ENCODE peak calls at places on chromosome 15, in nine cellular contexts. One of them, this sample, is unnamed.

GRCh38 chr15:34436126-34436955 is 1.3 kb downstream of the GOLGA8A start:
- DNase-seq in lung: no peak
- DNase-seq in endodermal cell: peak
- DNase-seq in ascending aorta: no peak
- DNase-seq in neural progenitor cell: peak
- DNase-seq in transverse colon: no peak
- DNase-seq in tibial nerve: no peak
- DNase-seq in lower lobe of right lung: no peak
- DNase-seq in A549: no peak
- DNase-seq in this sample: no peak

GRCh38 chr15:70154440-70155347 is 57.0 kb upstream of the TLE3 start:
- DNase-seq in lung: no peak
- DNase-seq in endodermal cell: peak
- DNase-seq in ascending aorta: no peak
- DNase-seq in neural progenitor cell: peak
- DNase-seq in transverse colon: no peak
- DNase-seq in tibial nerve: no peak
- DNase-seq in lower lobe of right lung: no peak
- DNase-seq in A549: no peak
- DNase-seq in this sample: peak

GRCh38 chr15:84572231-84572630 is 28.6 kb upstream of the ZSCAN2 start:
- DNase-seq in lung: no peak
- DNase-seq in endodermal cell: no peak
- DNase-seq in ascending aorta: no peak
- DNase-seq in neural progenitor cell: no peak
- DNase-seq in transverse colon: no peak
- DNase-seq in tibial nerve: no peak
- DNase-seq in lower lobe of right lung: no peak
- DNase-seq in A549: no peak
- DNase-seq in this sample: no peak

GRCh38 chr15:89668174-89668573 is 11.0 kb downstream of the PLIN1 start:
- DNase-seq in lung: no peak
- DNase-seq in endodermal cell: no peak
- DNase-seq in ascending aorta: no peak
- DNase-seq in neural progenitor cell: no peak
- DNase-seq in transverse colon: no peak
- DNase-seq in tibial nerve: no peak
- DNase-seq in lower lobe of right lung: no peak
- DNase-seq in A549: no peak
- DNase-seq in this sample: no peak

GRCh38 chr15:47673343-47673761 is 44.0 kb upstream of the SEMA6D start:
- DNase-seq in lung: no peak
- DNase-seq in endodermal cell: peak
- DNase-seq in ascending aorta: no peak
- DNase-seq in neural progenitor cell: no peak
- DNase-seq in transverse colon: no peak
- DNase-seq in tibial nerve: peak
- DNase-seq in lower lobe of right lung: no peak
- DNase-seq in A549: no peak
- DNase-seq in this sample: no peak

GRCh38 chr15:33244471-33244870 is 50.0 kb upstream of the FMN1 start:
- DNase-seq in lung: no peak
- DNase-seq in endodermal cell: no peak
- DNase-seq in ascending aorta: no peak
- DNase-seq in neural progenitor cell: no peak
- DNase-seq in transverse colon: no peak
- DNase-seq in tibial nerve: no peak
- DNase-seq in lower lobe of right lung: no peak
- DNase-seq in A549: no peak
- DNase-seq in this sample: no peak

GRCh38 chr15:98003976-98004375 is 43.5 kb downstream of the ARRDC4 start:
- DNase-seq in lung: no peak
- DNase-seq in endodermal cell: no peak
- DNase-seq in ascending aorta: no peak
- DNase-seq in neural progenitor cell: no peak
- DNase-seq in transverse colon: no peak
- DNase-seq in tibial nerve: no peak
- DNase-seq in lower lobe of right lung: no peak
- DNase-seq in A549: no peak
- DNase-seq in this sample: no peak

GRCh38 chr15:65856821-65857455 is 12.4 kb upstream of the RAB11A start:
- DNase-seq in lung: peak
- DNase-seq in endodermal cell: peak
- DNase-seq in ascending aorta: peak
- DNase-seq in neural progenitor cell: peak
- DNase-seq in transverse colon: peak
- DNase-seq in tibial nerve: peak
- DNase-seq in lower lobe of right lung: peak
- DNase-seq in A549: peak
- DNase-seq in this sample: peak

GRCh38 chr15:25192651-25193050 is 237.9 kb downstream of the SNRPN start:
- DNase-seq in lung: no peak
- DNase-seq in endodermal cell: no peak
- DNase-seq in ascending aorta: no peak
- DNase-seq in neural progenitor cell: no peak
- DNase-seq in transverse colon: no peak
- DNase-seq in tibial nerve: no peak
- DNase-seq in lower lobe of right lung: no peak
- DNase-seq in A549: no peak
- DNase-seq in this sample: no peak

GRCh38 chr15:40933520-40933904 is 4.4 kb downstream of the DLL4 start:
- DNase-seq in lung: no peak
- DNase-seq in endodermal cell: no peak
- DNase-seq in ascending aorta: no peak
- DNase-seq in neural progenitor cell: no peak
- DNase-seq in transverse colon: peak
- DNase-seq in tibial nerve: no peak
- DNase-seq in lower lobe of right lung: no peak
- DNase-seq in A549: no peak
- DNase-seq in this sample: no peak

GRCh38 chr15:40930430-40931299 is 1.5 kb downstream of the DLL4 start:
- DNase-seq in lung: peak
- DNase-seq in endodermal cell: peak
- DNase-seq in ascending aorta: no peak
- DNase-seq in neural progenitor cell: peak
- DNase-seq in transverse colon: peak
- DNase-seq in tibial nerve: no peak
- DNase-seq in lower lobe of right lung: peak
- DNase-seq in A549: no peak
- DNase-seq in this sample: peak

GRCh38 chr15:40931300-40932142 is 2.4 kb downstream of the DLL4 start:
- DNase-seq in lung: no peak
- DNase-seq in endodermal cell: no peak
- DNase-seq in ascending aorta: no peak
- DNase-seq in neural progenitor cell: no peak
- DNase-seq in transverse colon: peak
- DNase-seq in tibial nerve: no peak
- DNase-seq in lower lobe of right lung: no peak
- DNase-seq in A549: no peak
- DNase-seq in this sample: no peak

GRCh38 chr15:40932625-40933519 is 3.7 kb downstream of the DLL4 start:
- DNase-seq in lung: no peak
- DNase-seq in endodermal cell: no peak
- DNase-seq in ascending aorta: no peak
- DNase-seq in neural progenitor cell: no peak
- DNase-seq in transverse colon: peak
- DNase-seq in tibial nerve: no peak
- DNase-seq in lower lobe of right lung: no peak
- DNase-seq in A549: no peak
- DNase-seq in this sample: no peak

GRCh38 chr15:40932146-40932545 is 3.0 kb downstream of the DLL4 start:
- DNase-seq in lung: no peak
- DNase-seq in endodermal cell: no peak
- DNase-seq in ascending aorta: no peak
- DNase-seq in neural progenitor cell: no peak
- DNase-seq in transverse colon: peak
- DNase-seq in tibial nerve: no peak
- DNase-seq in lower lobe of right lung: no peak
- DNase-seq in A549: no peak
- DNase-seq in this sample: no peak
- H3K4me3 ChIP-seq in lung: peak
- H3K4me3 ChIP-seq in endodermal cell: no peak
- H3K4me3 ChIP-seq in ascending aorta: no peak
- H3K4me3 ChIP-seq in neural progenitor cell: no peak
- H3K4me3 ChIP-seq in transverse colon: no peak
- H3K4me3 ChIP-seq in tibial nerve: no peak
- H3K4me3 ChIP-seq in lower lobe of right lung: peak
- H3K4me3 ChIP-seq in A549: no peak
- H3K4me3 ChIP-seq in this sample: peak

GRCh38 chr15:60883691-60884319 is 345.3 kb downstream of the RORA start:
- DNase-seq in lung: no peak
- DNase-seq in endodermal cell: no peak
- DNase-seq in ascending aorta: no peak
- DNase-seq in neural progenitor cell: no peak
- DNase-seq in transverse colon: no peak
- DNase-seq in tibial nerve: no peak
- DNase-seq in lower lobe of right lung: no peak
- DNase-seq in A549: no peak
- DNase-seq in this sample: no peak

GRCh38 chr15:60889506-60889905 is 339.6 kb downstream of the RORA start:
- DNase-seq in lung: no peak
- DNase-seq in endodermal cell: no peak
- DNase-seq in ascending aorta: no peak
- DNase-seq in neural progenitor cell: no peak
- DNase-seq in transverse colon: no peak
- DNase-seq in tibial nerve: no peak
- DNase-seq in lower lobe of right lung: no peak
- DNase-seq in A549: no peak
- DNase-seq in this sample: no peak

GRCh38 chr15:60889006-60889405 is 340.1 kb downstream of the RORA start:
- DNase-seq in lung: no peak
- DNase-seq in endodermal cell: no peak
- DNase-seq in ascending aorta: no peak
- DNase-seq in neural progenitor cell: no peak
- DNase-seq in transverse colon: no peak
- DNase-seq in tibial nerve: no peak
- DNase-seq in lower lobe of right lung: no peak
- DNase-seq in A549: no peak
- DNase-seq in this sample: no peak

GRCh38 chr15:60890361-60890991 is 338.6 kb downstream of the RORA start:
- DNase-seq in lung: no peak
- DNase-seq in endodermal cell: no peak
- DNase-seq in ascending aorta: no peak
- DNase-seq in neural progenitor cell: no peak
- DNase-seq in transverse colon: no peak
- DNase-seq in tibial nerve: no peak
- DNase-seq in lower lobe of right lung: no peak
- DNase-seq in A549: no peak
- DNase-seq in this sample: no peak

DNA sequence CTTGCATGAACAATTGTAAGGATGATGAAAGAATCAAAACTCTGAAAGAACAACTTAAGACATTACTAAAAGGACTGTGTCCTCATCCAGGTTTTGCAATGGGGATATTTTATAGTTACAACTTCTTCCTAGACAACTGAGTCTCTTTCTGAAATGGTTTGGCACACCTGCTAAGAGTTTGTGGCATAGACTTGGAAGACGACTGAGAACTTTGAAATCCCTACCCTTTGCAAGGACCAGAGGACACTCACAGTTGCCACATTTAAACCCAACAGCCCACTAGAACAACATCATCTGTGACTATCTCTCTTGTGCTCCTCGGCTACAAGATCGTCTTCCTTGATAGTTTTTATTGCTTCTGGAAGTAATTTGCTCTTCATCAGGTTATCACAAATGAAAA is 342.4 kb downstream of the RORA start:
- DNase-seq in lung: no peak
- DNase-seq in endodermal cell: no peak
- DNase-seq in ascending aorta: no peak
- DNase-seq in neural progenitor cell: no peak
- DNase-seq in transverse colon: no peak
- DNase-seq in tibial nerve: no peak
- DNase-seq in lower lobe of right lung: no peak
- DNase-seq in A549: no peak
- DNase-seq in this sample: no peak
- H3K27ac ChIP-seq in lung: no peak
- H3K27ac ChIP-seq in endodermal cell: no peak
- H3K27ac ChIP-seq in ascending aorta: no peak
- H3K27ac ChIP-seq in neural progenitor cell: no peak
- H3K27ac ChIP-seq in transverse colon: no peak
- H3K27ac ChIP-seq in tibial nerve: no peak
- H3K27ac ChIP-seq in lower lobe of right lung: no peak
- H3K27ac ChIP-seq in A549: no peak
- H3K27ac ChIP-seq in this sample: no peak

DNA sequence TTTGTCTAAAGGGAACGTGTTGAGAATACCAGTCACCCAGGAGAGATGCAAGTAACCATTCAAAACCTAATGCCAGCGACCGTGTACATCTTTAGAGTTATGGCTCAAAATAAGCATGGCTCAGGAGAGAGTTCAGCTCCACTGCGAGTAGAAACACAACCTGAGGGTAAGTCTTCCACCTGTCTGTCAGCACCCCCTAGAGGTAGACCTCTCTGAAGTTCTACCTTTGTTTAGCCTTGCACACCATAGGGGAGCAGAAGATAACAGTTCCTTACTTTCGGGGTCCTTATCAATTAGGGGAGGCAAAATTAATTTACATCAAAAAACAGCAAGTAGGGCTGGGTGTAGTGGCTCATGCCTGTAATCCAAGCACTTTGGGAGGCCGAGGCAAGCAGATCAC is 124.4 kb downstream of the HCN4 start:
- DNase-seq in lung: no peak
- DNase-seq in endodermal cell: peak
- DNase-seq in ascending aorta: no peak
- DNase-seq in neural progenitor cell: peak
- DNase-seq in transverse colon: no peak
- DNase-seq in tibial nerve: no peak
- DNase-seq in lower lobe of right lung: no peak
- DNase-seq in A549: peak
- DNase-seq in this sample: no peak
- TF ChIP-seq CTCF in lung: no peak
- TF ChIP-seq CTCF in endodermal cell: peak
- TF ChIP-seq CTCF in ascending aorta: no peak
- TF ChIP-seq CTCF in neural progenitor cell: peak
- TF ChIP-seq CTCF in transverse colon: peak
- TF ChIP-seq CTCF in tibial nerve: no peak
- TF ChIP-seq CTCF in lower lobe of right lung: no peak
- TF ChIP-seq CTCF in A549: peak
- TF ChIP-seq CTCF in this sample: peak

DNA sequence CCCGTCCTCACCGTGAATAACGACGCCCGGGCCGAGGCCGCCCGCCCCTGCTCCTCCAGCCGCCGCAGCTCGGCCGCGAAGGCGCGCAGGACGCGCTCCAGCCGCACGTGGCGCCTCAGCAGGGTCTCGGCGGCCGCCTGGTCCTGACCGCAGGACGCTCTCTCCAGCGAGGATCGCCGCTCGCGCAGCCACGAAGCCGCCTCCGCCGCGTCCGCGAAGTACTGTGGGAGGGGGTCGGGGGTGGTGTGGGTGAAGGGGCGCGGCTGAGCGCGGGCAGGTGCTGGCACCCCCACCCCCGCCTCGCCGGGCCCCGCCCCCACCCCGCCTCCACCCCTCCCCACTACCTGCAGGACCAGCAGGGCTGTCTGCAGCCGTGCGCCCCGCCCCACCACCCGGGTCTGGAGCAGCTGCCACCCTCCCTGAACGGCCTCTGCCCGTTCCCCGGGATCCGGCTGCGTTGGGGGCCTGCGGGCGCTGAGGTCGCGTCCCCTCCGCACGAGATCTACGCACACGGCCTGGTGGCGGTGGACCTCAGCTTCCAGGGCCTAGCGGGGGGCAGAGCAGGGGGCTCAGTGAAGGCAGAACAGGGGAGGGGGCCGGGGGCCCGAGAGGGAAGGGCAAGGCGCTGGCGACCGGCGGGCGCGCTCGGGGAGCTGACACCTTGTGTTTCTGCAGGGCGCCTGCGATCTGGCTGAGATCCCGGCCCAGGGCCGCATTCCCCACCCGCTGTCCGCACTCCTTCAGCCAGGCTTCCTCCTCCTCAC is 11.7 kb downstream of the SPTBN5 start:
- DNase-seq in lung: no peak
- DNase-seq in endodermal cell: peak
- DNase-seq in ascending aorta: no peak
- DNase-seq in neural progenitor cell: peak
- DNase-seq in transverse colon: peak
- DNase-seq in tibial nerve: no peak
- DNase-seq in lower lobe of right lung: no peak
- DNase-seq in A549: no peak
- DNase-seq in this sample: no peak
- H3K4me3 ChIP-seq in lung: no peak
- H3K4me3 ChIP-seq in endodermal cell: no peak
- H3K4me3 ChIP-seq in ascending aorta: peak
- H3K4me3 ChIP-seq in neural progenitor cell: peak
- H3K4me3 ChIP-seq in transverse colon: no peak
- H3K4me3 ChIP-seq in tibial nerve: peak
- H3K4me3 ChIP-seq in lower lobe of right lung: peak
- H3K4me3 ChIP-seq in A549: no peak
- H3K4me3 ChIP-seq in this sample: peak

This sample was measured in psoas muscle.